ENCODE peak calls at places on chromosome 9, in seven cellular contexts. One of them, this sample, is unnamed.
A peak's percentile ranks its signal among the peaks of the same experiment; 100 is the strongest.

GRCh38 chr9:18438300-18438925 is 35.5 kb upstream of the ADAMTSL1 start:
- DNase-seq in KBM-7: no peak
- DNase-seq in stimulated activated CD4-positive, alpha-beta T cell treated with anti-CD3 and anti-CD28 coated beads, Interleukin-15, amount 100 ng/mL, for 24 hours: no peak
- DNase-seq in NCI-H345: no peak
- DNase-seq in IMR-90: peak; percentile 44
- DNase-seq in NCI-H1417: peak; percentile 56
- DNase-seq in lung microvascular endothelial cell: peak; percentile 64
- DNase-seq in this sample: no peak

GRCh38 chr9:121700165-121700830 is 48.9 kb downstream of the DAB2IP start:
- DNase-seq in KBM-7: no peak
- DNase-seq in stimulated activated CD4-positive, alpha-beta T cell treated with anti-CD3 and anti-CD28 coated beads, Interleukin-15, amount 100 ng/mL, for 24 hours: peak; percentile 36
- DNase-seq in NCI-H345: peak; percentile 44
- DNase-seq in IMR-90: peak; percentile 48
- DNase-seq in NCI-H1417: peak; percentile 81
- DNase-seq in lung microvascular endothelial cell: peak; percentile 66
- DNase-seq in this sample: no peak

GRCh38 chr9:114662081-114662989 is 4.7 kb upstream of the TEX53 start:
- DNase-seq in KBM-7: peak; percentile 58
- DNase-seq in stimulated activated CD4-positive, alpha-beta T cell treated with anti-CD3 and anti-CD28 coated beads, Interleukin-15, amount 100 ng/mL, for 24 hours: peak; percentile 75
- DNase-seq in NCI-H345: peak; percentile 57
- DNase-seq in IMR-90: peak; percentile 33
- DNase-seq in NCI-H1417: peak; percentile 75
- DNase-seq in lung microvascular endothelial cell: peak; percentile 49
- DNase-seq in this sample: peak; percentile 55

GRCh38 chr9:136629879-136630661 is 32.6 kb upstream of the EGFL7 start:
- DNase-seq in KBM-7: peak; percentile 76
- DNase-seq in stimulated activated CD4-positive, alpha-beta T cell treated with anti-CD3 and anti-CD28 coated beads, Interleukin-15, amount 100 ng/mL, for 24 hours: peak; percentile 76
- DNase-seq in NCI-H345: peak; percentile 50
- DNase-seq in IMR-90: peak; percentile 24
- DNase-seq in NCI-H1417: peak; percentile 87
- DNase-seq in lung microvascular endothelial cell: peak; percentile 63
- DNase-seq in this sample: peak; percentile 60

GRCh38 chr9:99154356-99154755 is 49.4 kb downstream of the TGFBR1 start:
- DNase-seq in KBM-7: no peak
- DNase-seq in stimulated activated CD4-positive, alpha-beta T cell treated with anti-CD3 and anti-CD28 coated beads, Interleukin-15, amount 100 ng/mL, for 24 hours: no peak
- DNase-seq in NCI-H345: no peak
- DNase-seq in IMR-90: no peak
- DNase-seq in NCI-H1417: no peak
- DNase-seq in lung microvascular endothelial cell: no peak
- DNase-seq in this sample: no peak

GRCh38 chr9:100455470-100455869 is 17.5 kb upstream of the TMEFF1 start:
- DNase-seq in KBM-7: no peak
- DNase-seq in stimulated activated CD4-positive, alpha-beta T cell treated with anti-CD3 and anti-CD28 coated beads, Interleukin-15, amount 100 ng/mL, for 24 hours: no peak
- DNase-seq in NCI-H345: no peak
- DNase-seq in IMR-90: peak; percentile 63
- DNase-seq in NCI-H1417: no peak
- DNase-seq in lung microvascular endothelial cell: peak; percentile 53
- DNase-seq in this sample: no peak

GRCh38 chr9:16637938-16638337 is 232.5 kb downstream of the BNC2 start:
- DNase-seq in KBM-7: no peak
- DNase-seq in stimulated activated CD4-positive, alpha-beta T cell treated with anti-CD3 and anti-CD28 coated beads, Interleukin-15, amount 100 ng/mL, for 24 hours: no peak
- DNase-seq in NCI-H345: no peak
- DNase-seq in IMR-90: peak; percentile 36
- DNase-seq in NCI-H1417: no peak
- DNase-seq in lung microvascular endothelial cell: no peak
- DNase-seq in this sample: no peak

GRCh38 chr9:19464764-19465570 is 56.2 kb downstream of the ACER2 start:
- DNase-seq in KBM-7: peak; percentile 78
- DNase-seq in stimulated activated CD4-positive, alpha-beta T cell treated with anti-CD3 and anti-CD28 coated beads, Interleukin-15, amount 100 ng/mL, for 24 hours: peak; percentile 77
- DNase-seq in NCI-H345: peak; percentile 74
- DNase-seq in IMR-90: peak; percentile 81
- DNase-seq in NCI-H1417: peak; percentile 37
- DNase-seq in lung microvascular endothelial cell: peak; percentile 64
- DNase-seq in this sample: peak; percentile 56

GRCh38 chr9:14779566-14780022 is 57.1 kb upstream of the CER1 start:
- DNase-seq in KBM-7: no peak
- DNase-seq in stimulated activated CD4-positive, alpha-beta T cell treated with anti-CD3 and anti-CD28 coated beads, Interleukin-15, amount 100 ng/mL, for 24 hours: no peak
- DNase-seq in NCI-H345: no peak
- DNase-seq in IMR-90: no peak
- DNase-seq in NCI-H1417: no peak
- DNase-seq in lung microvascular endothelial cell: no peak
- DNase-seq in this sample: no peak

GRCh38 chr9:14278291-14278721 is 35.6 kb downstream of the NFIB start:
- DNase-seq in KBM-7: no peak
- DNase-seq in stimulated activated CD4-positive, alpha-beta T cell treated with anti-CD3 and anti-CD28 coated beads, Interleukin-15, amount 100 ng/mL, for 24 hours: no peak
- DNase-seq in NCI-H345: no peak
- DNase-seq in IMR-90: peak; percentile 82
- DNase-seq in NCI-H1417: no peak
- DNase-seq in lung microvascular endothelial cell: peak; percentile 57
- DNase-seq in this sample: no peak